ENCODE peak calls at places on chromosomes 2 and 18, in five cellular contexts. L, V, D, W and O are unnamed samples.

GRCh38 chr2:148719941-148720436 is 75.4 kb downstream of the EPC2 start:
- DNase-seq in D (no peak), L (no peak), W (no peak), V (no peak), O (no peak)

GRCh38 chr2:46259782-46260178 is 37.4 kb upstream of the EPAS1 start:
- DNase-seq in W (no peak), D (no peak), L (no peak), V (no peak), O (no peak)

GRCh38 chr2:105409717-105410116 is 10.9 kb upstream of the FHL2 start:
- DNase-seq in V (peak; percentile 32), W (peak; percentile 96), L (no peak), D (peak; percentile 59), O (peak; percentile 94)

GRCh38 chr2:98564541-98565164 is 43.7 kb downstream of the COA5 start:
- DNase-seq in V (no peak), L (no peak), W (no peak), D (no peak), O (no peak)

GRCh38 chr2:147275943-147276342 is 568.9 kb upstream of the ACVR2A start:
- DNase-seq in L (peak; percentile 20), V (peak; percentile 10), W (no peak), D (no peak), O (no peak)

GRCh38 chr2:121363632-121364420 is 78.8 kb upstream of the TFCP2L1 start:
- DNase-seq in V (no peak), W (peak; percentile 50), L (no peak), D (no peak), O (no peak)

GRCh38 chr2:160667811-160668210 is 174.2 kb upstream of the RBMS1 start:
- DNase-seq in D (no peak), W (no peak), L (no peak), V (no peak), O (no peak)

GRCh38 chr2:143259368-143259958 is 130.2 kb downstream of the ARHGAP15 start:
- DNase-seq in L (peak; percentile 79), D (peak; percentile 52), W (peak; percentile 84), V (peak; percentile 82), O (peak; percentile 69)

GRCh38 chr2:33221046-33221784 is 255.2 kb upstream of the RASGRP3 start:
- DNase-seq in W (peak; percentile 41), V (no peak), D (no peak), L (no peak), O (no peak)

GRCh38 chr2:33226546-33226945 is 249.9 kb upstream of the RASGRP3 start:
- DNase-seq in V (no peak), D (no peak), W (no peak), L (no peak), O (no peak)

GRCh38 chr2:33222309-33222708 is 254.1 kb upstream of the RASGRP3 start:
- DNase-seq in L (no peak), W (no peak), V (no peak), D (no peak), O (no peak)

GRCh38 chr2:33223851-33224250 is 252.6 kb upstream of the RASGRP3 start:
- DNase-seq in D (no peak), L (no peak), W (peak; percentile 51), V (no peak), O (no peak)

DNA sequence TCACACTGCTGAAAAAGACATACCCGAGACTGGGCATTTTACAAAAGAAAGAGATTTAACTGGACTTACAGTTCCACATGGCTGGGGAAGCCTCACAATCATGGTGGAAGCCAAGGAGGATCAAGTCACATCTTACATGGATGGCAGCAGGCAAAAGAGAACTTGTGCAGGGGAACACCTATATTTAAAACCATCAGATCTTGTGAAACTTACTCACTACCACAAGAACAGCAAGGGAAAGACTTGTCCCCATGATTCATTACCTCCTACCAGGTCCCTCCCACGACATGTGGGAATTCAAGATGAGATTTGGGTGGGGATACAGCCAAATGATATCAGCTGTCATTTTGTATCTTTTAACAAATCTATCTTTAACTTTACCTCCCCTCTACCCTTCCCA is 251.1 kb upstream of the RASGRP3 start:
- DNase-seq in W (no peak), V (no peak), L (no peak), D (no peak), O (no peak)
- H3K4me3 ChIP-seq in W (no peak overlapping the region), V (no peak overlapping the region), L (no peak overlapping the region), D (no peak overlapping the region), O (no peak overlapping the region)

GRCh38 chr2:101518470-101519172 is 43.7 kb upstream of the RFX8 start:
- DNase-seq in W (peak; percentile 70), L (peak; percentile 54), V (peak; percentile 78), D (peak; percentile 42), O (peak; percentile 70)
- TF ChIP-seq CTCF in W (peak; percentile 55), L (peak; percentile 20), V (peak; percentile 64), D (peak; percentile 52), O (no peak)

GRCh38 chr2:65786765-65787164 is 354.4 kb upstream of the SPRED2 start:
- DNase-seq in L (no peak), W (no peak), D (no peak), V (no peak), O (no peak)

GRCh38 chr2:65786001-65786400 is 353.6 kb upstream of the SPRED2 start:
- DNase-seq in D (no peak), V (no peak), L (no peak), W (no peak), O (no peak)

GRCh38 chr2:65782186-65782585 is 349.8 kb upstream of the SPRED2 start:
- DNase-seq in D (no peak), V (no peak), L (no peak), W (no peak), O (no peak)

GRCh38 chr2:65781756-65782155 is 349.4 kb upstream of the SPRED2 start:
- DNase-seq in D (no peak), V (no peak), L (no peak), W (no peak), O (no peak)

GRCh38 chr2:65782996-65783650 is 350.7 kb upstream of the SPRED2 start:
- DNase-seq in D (no peak), L (no peak), W (no peak), V (no peak), O (no peak)
- H3K4me3 ChIP-seq in D (no peak overlapping the region), L (no peak overlapping the region), W (no peak overlapping the region), V (no peak overlapping the region), O (no peak overlapping the region)

DNA sequence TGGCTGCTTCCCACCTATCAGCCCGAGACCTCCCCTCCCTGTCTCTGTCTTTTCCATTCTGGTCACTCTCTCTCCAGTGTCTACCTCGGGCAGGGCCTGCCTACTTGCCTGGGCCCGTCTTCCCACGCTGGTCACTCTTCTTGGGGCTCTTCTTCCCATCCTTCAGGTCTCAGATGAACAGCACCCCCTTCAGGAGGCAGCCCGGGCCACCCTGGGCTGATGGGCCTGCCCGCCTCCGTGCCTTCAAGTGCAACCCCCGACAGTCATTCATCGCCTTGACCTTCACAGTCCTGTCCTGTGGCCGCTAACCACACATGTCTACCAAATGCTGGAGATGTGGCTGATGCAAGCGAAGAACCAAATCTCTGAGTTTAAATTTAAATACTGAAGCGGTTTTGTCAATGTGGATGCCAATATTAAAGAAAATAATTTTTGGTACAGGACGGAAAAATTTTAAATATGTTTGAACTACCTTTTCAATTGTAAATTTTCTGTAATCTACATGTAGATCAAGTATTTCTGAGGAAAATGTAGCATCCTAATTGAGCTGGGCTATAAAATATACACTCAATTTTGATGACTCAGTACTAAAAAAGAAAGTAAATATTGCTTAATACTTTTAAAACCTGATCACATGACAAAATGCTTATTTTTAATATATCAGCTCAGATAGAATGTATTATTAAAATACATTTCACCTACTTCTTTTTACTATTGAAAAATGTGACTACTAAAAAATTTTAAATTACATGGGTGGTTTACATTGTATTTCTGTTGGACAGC is 96.4 kb downstream of the LAMA1 start:
- DNase-seq in D (no peak), L (no peak), W (no peak), V (no peak), O (no peak)
- TF ChIP-seq CTCF in D (no peak), L (no peak), W (no peak), V (no peak), O (no peak)

GRCh38 chr2:179744341-179744740 is 117.1 kb downstream of the ZNF385B start:
- DNase-seq in V (no peak), L (no peak), D (no peak), W (no peak), O (no peak)
- H3K4me3 ChIP-seq in V (no peak overlapping the region), L (no peak overlapping the region), D (no peak overlapping the region), W (no peak overlapping the region), O (no peak overlapping the region)

DNA sequence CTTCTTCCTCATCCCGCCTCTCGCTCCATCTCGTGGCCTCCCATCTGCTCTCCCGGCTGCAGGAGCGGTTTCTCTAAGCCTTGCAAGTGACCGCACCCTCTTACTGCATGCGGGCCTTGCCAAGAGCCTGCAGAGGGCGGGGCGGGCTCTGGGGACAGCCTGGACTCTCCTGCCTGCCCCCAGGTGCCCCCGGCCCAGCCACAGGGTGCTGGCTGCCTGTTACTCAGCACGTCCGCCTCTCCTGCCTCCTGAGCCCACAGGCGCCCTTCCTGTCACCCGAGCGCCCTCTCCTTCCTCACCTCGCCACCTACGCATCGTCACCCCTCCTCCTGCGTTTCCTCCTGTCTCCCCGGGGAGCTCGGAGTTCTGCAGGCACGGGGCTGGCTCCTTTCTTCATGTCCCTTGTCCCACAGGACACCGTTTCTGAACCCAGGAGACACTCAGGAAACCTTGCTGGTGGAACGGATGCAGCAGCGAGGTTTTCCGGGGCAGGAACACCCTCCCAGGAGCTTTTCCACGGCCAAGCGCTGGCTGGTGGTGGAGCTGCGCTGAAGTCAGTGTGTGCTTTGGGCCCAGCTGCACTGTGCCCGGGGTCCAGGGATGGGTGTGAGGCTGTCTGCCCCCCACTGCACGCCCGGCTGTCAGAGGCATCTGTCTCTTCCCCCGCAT is 28.5 kb downstream of the HPCAL1 start:
- DNase-seq in V (peak; percentile 51), D (no peak), L (peak; percentile 92), W (peak; percentile 44), O (no peak)
- TF ChIP-seq CTCF in V (no peak), D (no peak), L (no peak), W (no peak), O (no peak)

DNA sequence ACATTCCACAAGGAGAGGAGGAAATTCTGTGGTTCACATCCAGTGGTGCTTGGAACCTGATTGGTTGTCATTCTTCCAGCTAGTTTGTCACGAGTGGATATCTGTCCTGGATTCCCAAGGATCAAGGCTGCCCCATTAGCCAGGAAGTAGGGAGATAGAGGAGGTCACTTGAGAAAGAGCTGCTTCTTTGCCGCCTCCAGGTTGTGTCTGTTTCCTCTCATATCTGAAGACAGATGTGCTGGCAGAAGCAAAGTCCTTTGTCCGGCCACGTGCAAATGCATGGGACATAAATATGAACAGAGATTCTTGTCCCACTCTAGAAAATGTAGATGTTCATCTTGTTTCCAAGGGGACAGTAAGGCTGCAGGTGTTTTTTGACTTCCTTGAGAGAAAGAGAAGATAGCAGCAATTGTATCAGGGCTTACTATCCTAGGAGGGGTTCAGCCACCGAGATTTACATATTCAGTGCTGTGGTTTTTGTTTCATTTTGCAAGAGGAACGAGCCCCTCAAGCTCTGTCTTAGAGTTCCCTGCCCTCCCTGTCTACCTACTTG is 174.4 kb downstream of the RPIA start:
- DNase-seq in W (peak; percentile 18), L (no peak), D (no peak), V (no peak), O (no peak)
- H3K4me3 ChIP-seq in W (no peak overlapping the region), L (no peak overlapping the region), D (no peak overlapping the region), V (no peak overlapping the region), O (no peak overlapping the region)